ENCODE peak calls at places on chromosomes 12 and 14, in eight cellular contexts. G is GM12878, L is tibial nerve, F is lung, C is mesendoderm, P is right cardiac atrium, T is endodermal cell, N is body of pancreas. I is an unnamed sample.
A peak's percentile ranks its signal among the peaks of the same experiment; 100 is the strongest.

GRCh38 chr14:80426686-80427085 is 215.4 kb upstream of the DIO2 start:
- DNase-seq in G (no peak), L (no peak), F (no peak), C (no peak), P (no peak), T (no peak), N (no peak), I (no peak)

GRCh38 chr12:94247256-94247655 is 98.9 kb downstream of the PLXNC1 start:
- DNase-seq in G (no peak), L (no peak), F (no peak), C (no peak), P (no peak), T (no peak), N (no peak), I (no peak)

GRCh38 chr14:77554207-77554606 is 55.6 kb upstream of the ISM2 start:
- DNase-seq in G (peak; percentile 37), L (no peak), F (no peak), C (no peak), P (no peak), T (no peak), N (no peak), I (no peak)

GRCh38 chr12:70831538-70831937 is 89.0 kb downstream of the PTPRR start:
- DNase-seq in G (no peak), L (no peak), F (no peak), C (no peak), P (no peak), T (no peak), N (no peak), I (no peak)

GRCh38 chr14:101595887-101596721 is 34.8 kb downstream of the DIO3 start:
- DNase-seq in G (no peak), L (no peak), F (no peak), C (peak; percentile 10), P (no peak), T (peak; percentile 34), N (no peak), I (peak; percentile 67)

GRCh38 chr14:45258073-45258472 is 5.1 kb upstream of the MIS18BP1 start:
- DNase-seq in G (no peak), L (no peak), F (no peak), C (no peak), P (no peak), T (no peak), N (no peak), I (no peak)

GRCh38 chr12:108666326-108666995 is 32.8 kb upstream of the SELPLG start:
- DNase-seq in G (no peak), L (peak; percentile 43), F (no peak), C (no peak), P (peak; percentile 74), T (no peak), N (peak; percentile 43), I (no peak)

GRCh38 chr14:96409701-96410100 is 17.8 kb downstream of the AK7 start:
- DNase-seq in G (no peak), L (no peak), F (no peak), C (no peak), P (no peak), T (no peak), N (peak; percentile 39), I (no peak)

GRCh38 chr14:103688906-103689902 is 26.0 kb downstream of the XRCC3 start:
- DNase-seq in G (peak; percentile 53), L (no peak), F (peak; percentile 79), C (no peak), P (peak; percentile 85), T (no peak), N (peak; percentile 61), I (no peak)

GRCh38 chr14:30994681-30995620 is 30.5 kb upstream of the AP4S1 start:
- DNase-seq in G (peak; percentile 8), L (no peak), F (no peak), C (no peak), P (no peak), T (no peak), N (no peak), I (no peak)

GRCh38 chr12:51067229-51067628 is 16.2 kb downstream of the CSRNP2 start:
- DNase-seq in G (no peak), L (no peak), F (no peak), C (no peak), P (no peak), T (no peak), N (no peak), I (no peak)

GRCh38 chr12:53816360-53817020 is 64.7 kb upstream of the CISTR start:
- DNase-seq in G (no peak), L (no peak), F (no peak), C (no peak), P (no peak), T (no peak), N (no peak), I (no peak)

GRCh38 chr12:16482726-16483125 is 123.2 kb downstream of the LMO3 start:
- DNase-seq in G (no peak), L (no peak), F (no peak), C (no peak), P (no peak), T (no peak), N (no peak), I (no peak)

GRCh38 chr12:6927999-6928702 is 392 bp downstream of the ATN1 start:
- DNase-seq in G (no peak), L (no peak), F (no peak), C (no peak), P (no peak), T (peak; percentile 71), N (peak; percentile 40), I (no peak)

GRCh38 chr12:64674367-64674922 is 64.2 kb downstream of the RASSF3 start:
- DNase-seq in G (no peak), L (no peak), F (no peak), C (no peak), P (no peak), T (no peak), N (no peak), I (peak; percentile 90)

GRCh38 chr12:70467908-70468733 is 102.0 kb downstream of the KCNMB4 start:
- DNase-seq in G (no peak), L (no peak), F (no peak), C (no peak), P (no peak), T (no peak), N (no peak), I (no peak)

GRCh38 chr14:65940056-65940735 is 527.7 kb downstream of the FUT8 start:
- DNase-seq in G (no peak), L (no peak), F (no peak), C (peak; percentile 55), P (no peak), T (no peak), N (no peak), I (no peak)

GRCh38 chr14:23249810-23250209 is 12.1 kb downstream of the RNF212B start:
- DNase-seq in G (no peak), L (no peak), F (no peak), C (no peak), P (no peak), T (no peak), N (no peak), I (no peak)

GRCh38 chr14:22485178-22485577 is 103.8 kb downstream of the DAD1 start:
- DNase-seq in G (no peak), L (no peak), F (no peak), C (no peak), P (no peak), T (no peak), N (no peak), I (no peak)

GRCh38 chr14:102055181-102055901 is 31.5 kb downstream of the HSP90AA1 start:
- DNase-seq in G (no peak), L (no peak), F (no peak), C (peak; percentile 85), P (no peak), T (peak; percentile 86), N (peak; percentile 43), I (no peak)

DNA sequence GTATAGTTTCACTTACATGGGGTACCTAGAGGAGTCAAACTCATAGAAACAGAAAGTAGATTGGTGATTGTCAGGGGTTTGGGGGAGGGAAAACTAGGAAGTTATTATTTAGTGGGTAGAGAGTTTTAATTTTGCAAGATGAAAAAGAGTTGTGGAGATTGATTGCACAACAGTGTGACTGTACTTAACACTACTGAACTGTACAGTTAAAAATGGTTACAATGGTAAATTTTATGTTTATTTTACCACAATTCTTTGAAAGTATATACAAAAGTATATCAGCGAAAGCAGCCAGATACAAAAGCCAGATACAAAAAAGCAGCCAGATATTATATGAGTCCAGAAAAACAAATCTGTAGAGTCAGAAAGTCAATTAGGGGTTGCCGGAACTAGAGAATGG is 247.6 kb downstream of the IPO8 start:
- DNase-seq in G (no peak), L (no peak), F (no peak), C (no peak), P (no peak), T (no peak), N (no peak), I (no peak)
- H3K4me1 ChIP-seq in G (no peaks in the 10 kb centered on the region), L (no peaks in the 10 kb centered on the region), F (no peaks in the 10 kb centered on the region), C (no peaks in the 10 kb centered on the region), P (no peaks in the 10 kb centered on the region), T (no peaks in the 10 kb centered on the region), N (no peaks in the 10 kb centered on the region), I (no peaks in the 10 kb centered on the region)

GRCh38 chr12:8993827-8994226 is 4.5 kb downstream of the KLRG1 start:
- DNase-seq in G (no peak), L (no peak), F (no peak), C (no peak), P (no peak), T (no peak), N (no peak), I (no peak)
- H3K4me1 ChIP-seq in G (peaks cover 16% of the 10 kb centered on the region), L (no peaks in the 10 kb centered on the region), F (no peaks in the 10 kb centered on the region), C (no peaks in the 10 kb centered on the region), P (peaks cover 4% of the 10 kb centered on the region), T (no peaks in the 10 kb centered on the region), N (no peaks in the 10 kb centered on the region), I (peaks cover 60% of the 10 kb centered on the region)

DNA sequence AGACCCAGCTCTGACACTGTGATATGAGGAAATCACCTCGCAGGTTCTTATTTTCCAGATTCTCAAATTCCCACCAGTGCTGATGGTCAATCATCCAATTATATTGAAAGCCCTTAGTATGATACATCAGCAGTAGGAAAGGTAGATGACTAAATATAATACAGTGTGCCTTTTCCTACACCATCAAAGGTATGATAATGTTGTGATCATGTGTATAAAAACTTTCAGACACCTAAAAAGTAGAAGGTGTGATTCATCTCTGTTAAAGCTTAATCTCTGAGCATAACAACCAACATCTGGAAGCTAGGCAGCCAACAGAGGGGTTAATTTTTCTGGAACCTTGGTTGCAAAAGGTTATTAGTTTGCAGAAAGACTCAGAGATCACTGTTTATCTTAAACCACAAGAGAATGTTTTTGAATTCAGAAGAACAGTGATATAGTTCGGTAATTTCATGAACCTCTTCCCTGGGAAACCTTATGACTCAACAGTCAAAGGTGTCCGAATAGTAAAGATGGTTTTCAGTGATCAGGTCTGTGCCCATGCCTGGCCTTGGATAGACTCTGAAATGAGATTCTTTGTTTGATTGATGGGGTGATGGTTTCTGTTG is 122.5 kb downstream of the ETV6 start:
- DNase-seq in G (no peak), L (no peak), F (no peak), C (no peak), P (no peak), T (no peak), N (no peak), I (no peak)
- H3K4me1 ChIP-seq in G (peaks cover 78% of the 10 kb centered on the region), L (no peaks in the 10 kb centered on the region), F (peaks cover 13% of the 10 kb centered on the region), C (no peaks in the 10 kb centered on the region), P (peaks cover 2% of the 10 kb centered on the region), T (no peaks in the 10 kb centered on the region), N (peaks cover 44% of the 10 kb centered on the region), I (peaks cover 3% of the 10 kb centered on the region)

DNA sequence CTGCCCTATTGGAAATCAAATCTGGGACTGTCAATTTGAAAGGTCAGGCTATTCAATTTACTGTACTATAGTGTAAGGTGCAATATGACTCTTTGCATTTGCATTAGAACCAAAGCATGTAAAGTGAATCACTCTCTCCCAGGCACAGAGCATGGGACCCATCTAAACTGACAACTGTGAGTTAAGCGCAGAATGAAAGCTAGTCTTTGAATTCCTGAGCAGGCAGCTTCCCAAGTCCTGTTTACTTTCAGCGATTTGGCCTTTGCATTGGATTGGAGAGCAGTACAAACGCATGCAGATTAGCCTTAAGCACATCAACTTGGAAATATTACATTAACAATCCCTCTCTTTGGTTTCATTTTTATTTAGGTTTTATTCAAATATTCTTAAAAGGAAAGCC is 74.6 kb downstream of the RERG start:
- DNase-seq in G (no peak), L (no peak), F (no peak), C (no peak), P (no peak), T (no peak), N (no peak), I (no peak)
- H3K4me1 ChIP-seq in G (no peaks in the 10 kb centered on the region), L (no peaks in the 10 kb centered on the region), F (peaks cover 2% of the 10 kb centered on the region), C (no peaks in the 10 kb centered on the region), P (no peaks in the 10 kb centered on the region), T (peaks cover 7% of the 10 kb centered on the region), N (peaks cover 8% of the 10 kb centered on the region), I (no peaks in the 10 kb centered on the region)